ENCODE peak calls at places on chromosomes 7 and 10, in five cellular contexts. L is Panc1, S is GM23338, Y is HCT116, K is suprapubic skin. P is an unnamed sample.

GRCh38 chr10:30589441-30589840 is 40.1 kb downstream of the LYZL2 start:
- DNase-seq in L (no peak), S (peak; percentile 13), Y (no peak), K (no peak), P (no peak)

GRCh38 chr10:21171197-21171935 is 274.3 kb upstream of the NEBL start:
- DNase-seq in L (no peak), S (peak; percentile 75), Y (peak; percentile 12), K (no peak), P (no peak)

GRCh38 chr7:138549082-138549481 is 89.0 kb downstream of the TRIM24 start:
- DNase-seq in L (no peak), S (no peak), Y (no peak), K (no peak), P (no peak)

GRCh38 chr7:32941996-32942782 is 15.1 kb upstream of the FKBP9 start:
- DNase-seq in L (no peak), S (peak; percentile 40), Y (no peak), K (peak; percentile 83), P (no peak)

GRCh38 chr10:50279489-50279888 is 28.2 kb upstream of the ASAH2 start:
- DNase-seq in L (no peak), S (peak; percentile 51), Y (no peak), K (no peak), P (no peak)

GRCh38 chr7:155833651-155834050 is 21.4 kb upstream of the SHH start:
- DNase-seq in L (no peak), S (no peak), Y (no peak), K (peak; percentile 24), P (no peak)

GRCh38 chr10:11345224-11346054 is 266.0 kb downstream of the USP6NL start:
- DNase-seq in L (no peak), S (peak; percentile 83), Y (peak; percentile 61), K (no peak), P (no peak)

GRCh38 chr10:128316925-128317324 is 190.7 kb upstream of the MKI67 start:
- DNase-seq in L (no peak), S (no peak), Y (no peak), K (no peak), P (peak; percentile 32)

GRCh38 chr7:77391230-77391629 is 24.9 kb downstream of the GSAP start:
- DNase-seq in L (no peak), S (no peak), Y (no peak), K (no peak), P (no peak)

GRCh38 chr10:131885391-131886165 is 15.2 kb upstream of the PPP2R2D start:
- DNase-seq in L (no peak), S (peak; percentile 89), Y (no peak), K (peak; percentile 78), P (no peak)

GRCh38 chr10:77448226-77448625 is 189.4 kb downstream of the KCNMA1 start:
- DNase-seq in L (no peak), S (no peak), Y (no peak), K (no peak), P (no peak)
- TF ChIP-seq POLR2AphosphoS5 in L (no peak), S (no peak), Y (no peak), K (no peak), P (no peak)

GRCh38 chr7:7820409-7820808 is 102.0 kb upstream of the RPA3 start:
- DNase-seq in L (no peak), S (no peak), Y (no peak), K (no peak), P (no peak)

GRCh38 chr7:7820939-7821338 is 102.5 kb upstream of the RPA3 start:
- DNase-seq in L (no peak), S (peak; percentile 49), Y (no peak), K (no peak), P (no peak)

GRCh38 chr7:7821517-7821916 is 103.1 kb upstream of the RPA3 start:
- DNase-seq in L (no peak), S (peak; percentile 30), Y (no peak), K (no peak), P (no peak)

GRCh38 chr7:7817748-7818147 is 99.3 kb upstream of the RPA3 start:
- DNase-seq in L (no peak), S (no peak), Y (no peak), K (no peak), P (no peak)

GRCh38 chr7:7819442-7820247 is 101.2 kb upstream of the RPA3 start:
- DNase-seq in L (no peak), S (no peak), Y (no peak), K (no peak), P (no peak)
- H3K4me1 ChIP-seq in L (no peaks in the 10 kb centered on the region), S (peaks cover 42% of the 10 kb centered on the region), Y (no peaks in the 10 kb centered on the region), K (no peaks in the 10 kb centered on the region), P (no peaks in the 10 kb centered on the region)

DNA sequence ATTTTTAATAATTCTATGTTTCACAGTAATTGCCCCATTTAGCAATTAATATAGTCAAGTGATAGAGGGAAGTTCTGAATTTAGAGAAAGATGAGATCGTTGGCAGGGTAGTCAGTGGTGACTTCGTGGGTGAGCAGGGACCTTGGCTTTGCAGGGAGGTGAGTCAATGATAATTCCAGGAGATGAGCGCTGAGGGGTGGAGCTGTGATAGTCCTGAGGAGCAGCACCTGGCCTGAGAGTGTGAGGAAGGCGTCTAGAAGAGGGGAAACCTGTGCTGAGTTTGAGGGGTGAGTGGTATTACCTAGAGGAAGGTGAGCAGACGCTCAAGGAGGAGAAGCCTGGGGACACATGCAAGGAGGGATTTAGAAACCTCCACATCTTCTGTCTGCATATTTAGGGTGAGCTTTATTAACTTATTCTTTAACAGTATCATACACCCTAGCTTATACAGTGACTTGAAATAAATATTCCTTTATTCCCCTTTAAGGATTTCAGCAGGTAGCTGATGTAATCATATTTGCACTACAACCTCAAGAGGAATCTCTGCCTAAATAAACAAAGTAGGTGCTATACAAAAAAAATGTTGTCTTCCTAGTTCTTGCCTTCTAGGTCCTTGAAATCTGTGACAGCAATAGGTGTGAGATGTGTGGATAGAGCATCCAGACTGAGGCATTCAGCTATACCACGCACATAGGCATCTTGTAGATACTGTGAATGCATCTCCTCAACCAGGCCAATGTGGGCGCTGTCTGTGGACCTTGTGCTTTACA is 2.1 kb upstream of the TRIL start:
- DNase-seq in L (no peak), S (no peak), Y (no peak), K (no peak), P (no peak)
- H3K27me3 ChIP-seq in L (peaks cover 10% of the 10 kb centered on the region), S (peaks cover 57% of the 10 kb centered on the region), Y (no peaks in the 10 kb centered on the region), K (peaks cover 13% of the 10 kb centered on the region), P (no peaks in the 10 kb centered on the region)

GRCh38 chr7:143417734-143418378 is 9.2 kb upstream of the EPHA1 start:
- DNase-seq in L (no peak), S (peak; percentile 60), Y (no peak), K (no peak), P (no peak)

GRCh38 chr7:143416565-143417149 is 8.0 kb upstream of the EPHA1 start:
- DNase-seq in L (no peak), S (peak; percentile 75), Y (peak; percentile 48), K (no peak), P (no peak)

GRCh38 chr7:143413123-143413522 is 4.5 kb upstream of the EPHA1 start:
- DNase-seq in L (no peak), S (no peak), Y (no peak), K (no peak), P (no peak)

GRCh38 chr7:143418681-143419458 is 10.2 kb upstream of the EPHA1 start:
- DNase-seq in L (no peak), S (no peak), Y (no peak), K (no peak), P (no peak)

GRCh38 chr7:143415696-143416095 is 7.0 kb upstream of the EPHA1 start:
- DNase-seq in L (no peak), S (no peak), Y (no peak), K (no peak), P (no peak)
- TF ChIP-seq POLR2AphosphoS5 in L (no peak), S (no peak), Y (no peak), K (no peak), P (no peak)

DNA sequence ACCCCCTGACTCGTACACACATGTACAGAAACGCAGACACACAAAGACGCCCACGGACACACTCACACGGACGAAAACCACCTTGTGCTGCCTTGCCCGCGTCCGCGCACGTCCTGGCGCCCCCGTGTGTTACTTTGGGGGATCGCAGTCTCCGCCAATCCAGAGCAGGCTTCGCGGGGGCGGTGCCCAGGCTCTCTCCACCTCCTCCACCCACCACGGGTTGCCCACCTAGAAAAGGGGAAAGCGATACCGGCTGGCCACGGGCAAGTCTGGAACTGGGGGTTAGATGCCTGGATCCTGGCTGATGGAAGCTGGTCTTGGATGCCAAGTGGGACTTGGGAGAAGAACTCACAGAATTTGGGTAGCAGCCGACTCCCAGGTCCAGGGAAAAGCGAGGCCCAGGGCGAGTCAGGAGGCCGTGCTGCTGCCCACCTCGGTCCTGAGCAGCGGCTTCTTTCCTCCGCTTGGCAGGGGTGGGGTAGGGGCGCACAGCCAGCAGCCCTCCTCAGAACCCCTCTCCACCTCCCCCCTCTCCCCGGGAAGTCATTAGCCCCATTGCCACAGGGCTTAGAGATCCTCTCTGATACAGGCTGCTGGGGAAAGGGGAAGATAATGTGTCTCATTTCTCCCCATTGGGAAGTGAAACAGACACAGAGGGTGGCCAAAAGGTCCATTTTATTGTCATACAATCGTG is 4.6 kb upstream of the VGF start:
- DNase-seq in L (no peak), S (peak; percentile 83), Y (no peak), K (peak; percentile 80), P (no peak)
- H3K4me1 ChIP-seq in L (peaks cover 50% of the 10 kb centered on the region), S (peaks cover 62% of the 10 kb centered on the region), Y (peaks cover 50% of the 10 kb centered on the region), K (peaks cover 66% of the 10 kb centered on the region), P (peaks cover 37% of the 10 kb centered on the region)

DNA sequence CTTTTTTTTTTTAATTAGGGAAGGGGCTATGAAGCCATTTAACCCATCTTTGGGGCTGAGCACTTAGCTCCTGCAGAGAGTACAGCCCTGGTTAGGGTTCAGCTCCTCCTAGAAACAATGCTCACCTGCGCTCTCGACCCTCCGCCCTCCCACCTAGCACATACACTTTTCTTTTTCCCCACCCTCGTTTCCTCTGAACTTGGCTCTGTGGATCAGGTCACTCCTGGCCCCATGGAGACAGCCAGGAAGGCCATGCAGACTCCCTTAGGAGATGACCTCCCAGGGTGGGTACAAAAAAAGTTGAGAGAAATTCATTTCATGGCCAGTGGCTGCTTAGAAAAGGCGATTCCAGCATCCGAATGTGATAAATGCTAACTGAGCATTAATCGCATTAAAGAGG is 15.8 kb downstream of the PAX2 start:
- DNase-seq in L (no peak), S (no peak), Y (no peak), K (no peak), P (no peak)
- H3K27me3 ChIP-seq in L (no peaks in the 10 kb centered on the region), S (peaks cover 36% of the 10 kb centered on the region), Y (no peaks in the 10 kb centered on the region), K (peaks cover 84% of the 10 kb centered on the region), P (no peaks in the 10 kb centered on the region)

P was measured in vagina.